ENCODE peak calls at places on chromosomes 6 and 20, in six cellular contexts. X is EH; D is dorsolateral prefrontal cortex; A is psoas muscle; S is GM23248; W is CD4-positive, CD25-positive, alpha-beta regulatory T cell. C is an unnamed sample.

GRCh38 chr6:93407186-93407585 is 12.2 kb downstream of the EPHA7 start:
- DNase-seq in X (peak), D (no peak), A (no peak), S (no peak), W (no peak), C (no peak)

GRCh38 chr6:51531623-51532022 is 555.8 kb downstream of the PKHD1 start:
- DNase-seq in X (no peak), D (no peak), A (no peak), S (no peak), W (no peak), C (no peak)

GRCh38 chr20:46601603-46602122 is 49.6 kb downstream of the SLC13A3 start:
- DNase-seq in X (no peak), D (no peak), A (no peak), S (no peak), W (no peak), C (no peak)

GRCh38 chr6:138157986-138158638 is 3.6 kb upstream of the ARFGEF3 start:
- DNase-seq in X (peak), D (no peak), A (no peak), S (peak), W (no peak), C (no peak)

GRCh38 chr20:38290829-38291581 is 13.0 kb upstream of the BPI start:
- DNase-seq in X (peak), D (no peak), A (peak), S (peak), W (no peak), C (peak)

GRCh38 chr6:72401865-72402264 is 220.0 kb upstream of the KCNQ5 start:
- DNase-seq in X (no peak), D (no peak), A (no peak), S (no peak), W (no peak), C (no peak)

GRCh38 chr6:109465772-109466171 is 10.2 kb upstream of the MICAL1 start:
- DNase-seq in X (no peak), D (peak), A (no peak), S (no peak), W (no peak), C (no peak)

GRCh38 chr20:41308290-41308691 is 9.2 kb downstream of the ZHX3 start:
- DNase-seq in X (peak), D (no peak), A (no peak), S (peak), W (no peak), C (no peak)

GRCh38 chr20:51610111-51610510 is 67.6 kb upstream of the NFATC2 start:
- DNase-seq in X (no peak), D (no peak), A (no peak), S (no peak), W (no peak), C (no peak)

GRCh38 chr6:45886776-45887175 is 128.9 kb downstream of the CLIC5 start:
- DNase-seq in X (no peak), D (no peak), A (no peak), S (no peak), W (no peak), C (no peak)

GRCh38 chr6:22765015-22765414 is 195.6 kb downstream of the HDGFL1 start:
- DNase-seq in X (peak), D (no peak), A (no peak), S (peak), W (no peak), C (no peak)

GRCh38 chr20:11274137-11274536 is 600.3 kb upstream of the JAG1 start:
- DNase-seq in X (peak), D (no peak), A (no peak), S (peak), W (no peak), C (no peak)

GRCh38 chr6:141398954-141399353 is 733.8 kb upstream of the GJE1 start:
- DNase-seq in X (peak), D (no peak), A (no peak), S (peak), W (no peak), C (no peak)

GRCh38 chr6:150145427-150145826 is 2.6 kb downstream of the PPP1R14C start:
- DNase-seq in X (no peak), D (no peak), A (no peak), S (no peak), W (no peak), C (no peak)

GRCh38 chr6:18371010-18371409 is 16.1 kb upstream of the RNF144B start:
- DNase-seq in X (no peak), D (no peak), A (no peak), S (no peak), W (no peak), C (no peak)

GRCh38 chr20:21361266-21361665 is 36.1 kb downstream of the NKX2-4 start:
- DNase-seq in X (no peak), D (no peak), A (no peak), S (peak), W (no peak), C (no peak)

GRCh38 chr6:28651161-28651560 is 125.5 kb downstream of the GPX5 start:
- DNase-seq in X (peak), D (no peak), A (no peak), S (no peak), W (no peak), C (no peak)

GRCh38 chr20:58127731-58128130 is 100.7 kb downstream of the ANKRD60 start:
- DNase-seq in X (peak), D (no peak), A (no peak), S (peak), W (no peak), C (no peak)

GRCh38 chr20:4973330-4974097 is 27.8 kb downstream of the SLC23A2 start:
- DNase-seq in X (peak), D (no peak), A (peak), S (peak), W (peak), C (peak)

GRCh38 chr6:90087103-90087833 is 193.0 kb downstream of the GJA10 start:
- DNase-seq in X (no peak), D (no peak), A (no peak), S (peak), W (no peak), C (no peak)

GRCh38 chr20:35007891-35008290 is 52.2 kb downstream of the MYH7B start:
- DNase-seq in X (no peak), D (no peak), A (peak), S (no peak), W (no peak), C (no peak)

GRCh38 chr6:167324111-167324510 is 775 bp upstream of the TTLL2 start:
- DNase-seq in X (no peak), D (no peak), A (no peak), S (no peak), W (no peak), C (no peak)

GRCh38 chr6:37820713-37821069 is 1.2 kb downstream of the ZFAND3 start:
- DNase-seq in X (peak), D (no peak), A (no peak), S (peak), W (no peak), C (no peak)

GRCh38 chr20:14948416-14948815 is 611.0 kb upstream of the FLRT3 start:
- DNase-seq in X (no peak), D (no peak), A (no peak), S (no peak), W (no peak), C (no peak)

GRCh38 chr6:77173472-77174074 is 289.7 kb downstream of the HTR1B start:
- DNase-seq in X (peak), D (no peak), A (no peak), S (peak), W (no peak), C (no peak)

GRCh38 chr6:79269877-79270276 is 35.4 kb upstream of the HMGN3 start:
- DNase-seq in X (peak), D (no peak), A (no peak), S (peak), W (no peak), C (no peak)

GRCh38 chr6:84766796-84767590 is 2.6 kb upstream of the TBX18 start:
- DNase-seq in X (no peak), D (no peak), A (no peak), S (no peak), W (no peak), C (no peak)

GRCh38 chr6:14079433-14079832 is 38.1 kb upstream of the CD83 start:
- DNase-seq in X (no peak), D (no peak), A (no peak), S (peak), W (no peak), C (peak)